ENCODE peak calls at places on chromosomes 3 and 15, in six cellular contexts. One of them, this sample, is unnamed.

GRCh38 chr15:39828374-39828931 is 45.8 kb upstream of the FSIP1 start:
- DNase-seq in mesenchymal stem cell: peak; percentile 76
- DNase-seq in H9: no peak
- DNase-seq in trophoblast cell: no peak
- DNase-seq in neuronal stem cell: no peak
- DNase-seq in IMR-90: peak; percentile 60
- DNase-seq in this sample: no peak

GRCh38 chr3:83513677-83514076 is 1445.1 kb upstream of the CADM2 start:
- DNase-seq in trophoblast cell: no peak
- DNase-seq in H9: no peak
- DNase-seq in neuronal stem cell: no peak
- DNase-seq in IMR-90: no peak
- DNase-seq in mesenchymal stem cell: no peak
- DNase-seq in this sample: no peak

GRCh38 chr3:101038393-101038792 is 45.2 kb upstream of the ABI3BP start:
- DNase-seq in mesenchymal stem cell: peak; percentile 7
- DNase-seq in neuronal stem cell: no peak
- DNase-seq in trophoblast cell: no peak
- DNase-seq in IMR-90: peak; percentile 43
- DNase-seq in H9: no peak
- DNase-seq in this sample: no peak

GRCh38 chr3:82410366-82410765 is 648.9 kb upstream of the GBE1 start:
- DNase-seq in H9: peak; percentile 32
- DNase-seq in trophoblast cell: no peak
- DNase-seq in neuronal stem cell: no peak
- DNase-seq in IMR-90: no peak
- DNase-seq in mesenchymal stem cell: no peak
- DNase-seq in this sample: no peak

GRCh38 chr3:38843898-38844297 is 27.9 kb upstream of the SCN10A start:
- DNase-seq in H9: no peak
- DNase-seq in IMR-90: peak; percentile 70
- DNase-seq in neuronal stem cell: peak; percentile 39
- DNase-seq in trophoblast cell: peak; percentile 40
- DNase-seq in mesenchymal stem cell: peak; percentile 69
- DNase-seq in this sample: no peak

GRCh38 chr3:174949523-174949922 is 90.4 kb downstream of the NAALADL2 start:
- DNase-seq in neuronal stem cell: no peak
- DNase-seq in trophoblast cell: peak; percentile 45
- DNase-seq in IMR-90: peak; percentile 97
- DNase-seq in H9: no peak
- DNase-seq in mesenchymal stem cell: peak; percentile 94
- DNase-seq in this sample: no peak

GRCh38 chr15:32919749-32920414 is 202.1 kb downstream of the GREM1 start:
- DNase-seq in H9: no peak
- DNase-seq in trophoblast cell: peak; percentile 7
- DNase-seq in IMR-90: peak; percentile 99
- DNase-seq in neuronal stem cell: no peak
- DNase-seq in mesenchymal stem cell: peak; percentile 60
- DNase-seq in this sample: no peak

GRCh38 chr15:86231864-86232801 is 152.5 kb downstream of the AGBL1 start:
- DNase-seq in trophoblast cell: peak; percentile 8
- DNase-seq in mesenchymal stem cell: peak; percentile 52
- DNase-seq in IMR-90: no peak
- DNase-seq in neuronal stem cell: peak; percentile 46
- DNase-seq in H9: peak; percentile 72
- DNase-seq in this sample: peak; percentile 66

GRCh38 chr3:140399853-140400252 is 278.0 kb upstream of the TRIM42 start:
- DNase-seq in IMR-90: no peak
- DNase-seq in mesenchymal stem cell: no peak
- DNase-seq in H9: no peak
- DNase-seq in neuronal stem cell: no peak
- DNase-seq in trophoblast cell: no peak
- DNase-seq in this sample: no peak

GRCh38 chr15:45642203-45642932 is 7.5 kb downstream of the SQOR start:
- DNase-seq in trophoblast cell: no peak
- DNase-seq in neuronal stem cell: no peak
- DNase-seq in H9: no peak
- DNase-seq in IMR-90: peak; percentile 89
- DNase-seq in mesenchymal stem cell: peak; percentile 27
- DNase-seq in this sample: no peak

GRCh38 chr3:87900061-87900460 is 158.7 kb downstream of the CGGBP1 start:
- DNase-seq in neuronal stem cell: no peak
- DNase-seq in H9: no peak
- DNase-seq in trophoblast cell: no peak
- DNase-seq in IMR-90: no peak
- DNase-seq in mesenchymal stem cell: no peak
- DNase-seq in this sample: no peak

GRCh38 chr3:173135059-173135458 is 6.0 kb downstream of the SPATA16 start:
- DNase-seq in H9: no peak
- DNase-seq in mesenchymal stem cell: no peak
- DNase-seq in neuronal stem cell: no peak
- DNase-seq in IMR-90: no peak
- DNase-seq in trophoblast cell: no peak
- DNase-seq in this sample: no peak

GRCh38 chr15:88238618-88239430 is 17.7 kb downstream of the NTRK3 start:
- DNase-seq in H9: no peak
- DNase-seq in neuronal stem cell: no peak
- DNase-seq in trophoblast cell: peak; percentile 76
- DNase-seq in mesenchymal stem cell: peak; percentile 62
- DNase-seq in IMR-90: peak; percentile 41
- DNase-seq in this sample: no peak

GRCh38 chr3:168847293-168847883 is 751.7 kb upstream of the GOLIM4 start:
- DNase-seq in mesenchymal stem cell: peak; percentile 47
- DNase-seq in H9: no peak
- DNase-seq in neuronal stem cell: peak; percentile 23
- DNase-seq in IMR-90: peak; percentile 57
- DNase-seq in trophoblast cell: peak; percentile 47
- DNase-seq in this sample: no peak

GRCh38 chr15:81254277-81255265 is 57.9 kb downstream of the IL16 start:
- DNase-seq in mesenchymal stem cell: no peak
- DNase-seq in H9: no peak
- DNase-seq in IMR-90: peak; percentile 59
- DNase-seq in neuronal stem cell: no peak
- DNase-seq in trophoblast cell: no peak
- DNase-seq in this sample: no peak

GRCh38 chr15:38028869-38029268 is 94.4 kb downstream of the TMCO5A start:
- DNase-seq in mesenchymal stem cell: no peak
- DNase-seq in trophoblast cell: no peak
- DNase-seq in neuronal stem cell: no peak
- DNase-seq in IMR-90: peak; percentile 61
- DNase-seq in H9: no peak
- DNase-seq in this sample: no peak

GRCh38 chr3:155785662-155786295 is 20.3 kb downstream of the C3orf33 start:
- DNase-seq in mesenchymal stem cell: no peak
- DNase-seq in H9: no peak
- DNase-seq in trophoblast cell: no peak
- DNase-seq in IMR-90: no peak
- DNase-seq in neuronal stem cell: no peak
- DNase-seq in this sample: no peak

GRCh38 chr15:73628976-73629854 is 4.0 kb downstream of the NPTN start:
- DNase-seq in H9: no peak
- DNase-seq in neuronal stem cell: no peak
- DNase-seq in IMR-90: no peak
- DNase-seq in trophoblast cell: peak; percentile 17
- DNase-seq in mesenchymal stem cell: peak; percentile 22
- DNase-seq in this sample: no peak

GRCh38 chr3:150300847-150301517 is 107.1 kb upstream of the TSC22D2 start:
- DNase-seq in trophoblast cell: peak; percentile 43
- DNase-seq in neuronal stem cell: no peak
- DNase-seq in IMR-90: peak; percentile 53
- DNase-seq in mesenchymal stem cell: peak; percentile 44
- DNase-seq in H9: no peak
- DNase-seq in this sample: no peak

GRCh38 chr3:9497821-9498565 is 55.6 kb downstream of the LHFPL4 start:
- DNase-seq in H9: no peak
- DNase-seq in IMR-90: peak; percentile 74
- DNase-seq in trophoblast cell: peak; percentile 68
- DNase-seq in neuronal stem cell: no peak
- DNase-seq in mesenchymal stem cell: peak; percentile 15
- DNase-seq in this sample: no peak

GRCh38 chr3:114624676-114625181 is 330.9 kb downstream of the TIGIT start:
- DNase-seq in neuronal stem cell: no peak
- DNase-seq in H9: peak; percentile 28
- DNase-seq in trophoblast cell: peak; percentile 36
- DNase-seq in IMR-90: peak; percentile 99
- DNase-seq in mesenchymal stem cell: peak; percentile 99
- DNase-seq in this sample: no peak

GRCh38 chr3:33602829-33603228 is 115.2 kb downstream of the CLASP2 start:
- DNase-seq in H9: no peak
- DNase-seq in trophoblast cell: no peak
- DNase-seq in IMR-90: no peak
- DNase-seq in mesenchymal stem cell: no peak
- DNase-seq in neuronal stem cell: no peak
- DNase-seq in this sample: no peak

GRCh38 chr15:75648156-75649000 is 666 bp downstream of the SNX33 start:
- DNase-seq in neuronal stem cell: peak; percentile 72
- DNase-seq in IMR-90: no peak
- DNase-seq in H9: peak; percentile 69
- DNase-seq in trophoblast cell: peak; percentile 35
- DNase-seq in mesenchymal stem cell: peak; percentile 74
- DNase-seq in this sample: no peak

GRCh38 chr15:96342611-96343528 is 12.4 kb downstream of the NR2F2 start:
- DNase-seq in H9: peak; percentile 40
- DNase-seq in trophoblast cell: no peak
- DNase-seq in mesenchymal stem cell: peak; percentile 56
- DNase-seq in IMR-90: no peak
- DNase-seq in neuronal stem cell: no peak
- DNase-seq in this sample: no peak

GRCh38 chr15:96344706-96345559 is 14.4 kb downstream of the NR2F2 start:
- DNase-seq in trophoblast cell: no peak
- DNase-seq in neuronal stem cell: no peak
- DNase-seq in mesenchymal stem cell: peak; percentile 50
- DNase-seq in H9: peak; percentile 36
- DNase-seq in IMR-90: no peak
- DNase-seq in this sample: peak; percentile 62

GRCh38 chr15:96344120-96344705 is 13.7 kb downstream of the NR2F2 start:
- DNase-seq in H9: no peak
- DNase-seq in IMR-90: no peak
- DNase-seq in neuronal stem cell: no peak
- DNase-seq in trophoblast cell: no peak
- DNase-seq in mesenchymal stem cell: no peak
- DNase-seq in this sample: no peak

GRCh38 chr15:96342143-96342466 is 11.6 kb downstream of the NR2F2 start:
- DNase-seq in trophoblast cell: no peak
- DNase-seq in mesenchymal stem cell: no peak
- DNase-seq in neuronal stem cell: no peak
- DNase-seq in H9: no peak
- DNase-seq in IMR-90: no peak
- DNase-seq in this sample: no peak

DNA sequence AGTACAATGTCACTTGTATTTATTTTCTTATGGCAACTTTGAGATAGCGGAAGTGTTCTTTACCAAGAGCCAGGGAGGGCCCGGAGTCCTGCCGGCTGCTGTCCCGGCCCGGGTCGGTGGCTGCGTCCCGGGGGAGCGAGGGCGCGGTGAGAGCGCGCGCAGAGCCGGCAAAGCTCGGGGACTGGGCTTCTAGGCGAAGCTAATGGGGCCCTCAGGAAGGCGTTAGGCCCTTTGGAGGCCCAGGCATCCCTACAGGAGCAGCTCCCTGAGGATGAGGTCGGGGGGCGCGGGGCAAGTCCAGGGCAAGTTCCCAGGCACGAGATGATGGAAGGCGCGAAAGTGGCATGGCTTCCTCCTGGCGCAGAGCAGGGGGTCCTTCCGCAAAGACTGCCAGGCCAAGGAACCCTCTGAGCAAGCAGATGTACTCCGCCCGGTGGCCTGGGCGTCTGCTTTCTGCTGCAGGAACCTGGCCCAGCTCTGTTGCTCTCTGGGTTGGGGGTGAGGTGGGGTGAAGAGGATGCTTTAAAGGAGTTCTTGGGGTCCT is 13.1 kb downstream of the NR2F2 start:
- DNase-seq in neuronal stem cell: no peak
- DNase-seq in mesenchymal stem cell: no peak
- DNase-seq in H9: peak; percentile 54
- DNase-seq in trophoblast cell: no peak
- DNase-seq in IMR-90: no peak
- DNase-seq in this sample: no peak
- H3K14ac ChIP-seq in neuronal stem cell: no peak overlapping the region
- H3K14ac ChIP-seq in mesenchymal stem cell: peak overlapping the region; percentile 77
- H3K14ac ChIP-seq in H9: no peak overlapping the region
- H3K14ac ChIP-seq in trophoblast cell: no peak overlapping the region
- H3K14ac ChIP-seq in IMR-90: peak overlapping the region; percentile 92
- H3K14ac ChIP-seq in this sample: no peak overlapping the region

GRCh38 chr3:96754128-96754527 is 60.3 kb upstream of the EPHA6 start:
- DNase-seq in IMR-90: no peak
- DNase-seq in neuronal stem cell: no peak
- DNase-seq in trophoblast cell: no peak
- DNase-seq in mesenchymal stem cell: no peak
- DNase-seq in H9: no peak
- DNase-seq in this sample: no peak
- H3K14ac ChIP-seq in IMR-90: no peak overlapping the region
- H3K14ac ChIP-seq in neuronal stem cell: no peak overlapping the region
- H3K14ac ChIP-seq in trophoblast cell: no peak overlapping the region
- H3K14ac ChIP-seq in mesenchymal stem cell: no peak overlapping the region
- H3K14ac ChIP-seq in H9: no peak overlapping the region
- H3K14ac ChIP-seq in this sample: no peak overlapping the region

GRCh38 chr3:129867506-129868124 is 25.9 kb downstream of the TMCC1 start:
- DNase-seq in H9: no peak
- DNase-seq in neuronal stem cell: no peak
- DNase-seq in IMR-90: peak; percentile 11
- DNase-seq in trophoblast cell: no peak
- DNase-seq in mesenchymal stem cell: no peak
- DNase-seq in this sample: no peak

GRCh38 chr3:129859272-129859671 is 34.2 kb downstream of the TMCC1 start:
- DNase-seq in IMR-90: no peak
- DNase-seq in neuronal stem cell: no peak
- DNase-seq in mesenchymal stem cell: no peak
- DNase-seq in trophoblast cell: no peak
- DNase-seq in H9: no peak
- DNase-seq in this sample: no peak

GRCh38 chr3:129868912-129869311 is 24.6 kb downstream of the TMCC1 start:
- DNase-seq in mesenchymal stem cell: no peak
- DNase-seq in H9: no peak
- DNase-seq in neuronal stem cell: no peak
- DNase-seq in IMR-90: no peak
- DNase-seq in trophoblast cell: no peak
- DNase-seq in this sample: no peak

DNA sequence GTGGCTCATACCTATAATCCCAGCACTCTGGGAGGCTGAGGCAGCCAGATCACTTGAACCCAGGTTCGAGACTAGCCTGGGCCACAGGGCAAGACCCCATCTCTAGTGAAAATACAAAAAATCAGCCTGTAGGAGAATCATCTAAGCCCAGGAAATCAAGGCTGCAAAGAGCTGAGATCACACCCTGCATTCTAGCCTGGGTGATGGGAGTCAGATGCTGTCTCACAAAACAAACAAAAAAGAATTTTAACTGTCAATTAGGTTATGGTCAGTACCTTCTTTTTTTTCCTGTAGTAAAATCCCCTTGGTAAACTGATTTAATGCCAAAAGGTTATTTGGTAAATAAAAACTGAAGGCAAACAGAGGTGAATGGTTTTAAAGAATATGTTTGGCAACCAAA is 29.0 kb downstream of the TMCC1 start:
- DNase-seq in neuronal stem cell: no peak
- DNase-seq in H9: no peak
- DNase-seq in IMR-90: no peak
- DNase-seq in trophoblast cell: no peak
- DNase-seq in mesenchymal stem cell: no peak
- DNase-seq in this sample: no peak
- H3K14ac ChIP-seq in neuronal stem cell: no peak overlapping the region
- H3K14ac ChIP-seq in H9: no peak overlapping the region
- H3K14ac ChIP-seq in IMR-90: no peak overlapping the region
- H3K14ac ChIP-seq in trophoblast cell: no peak overlapping the region
- H3K14ac ChIP-seq in mesenchymal stem cell: no peak overlapping the region
- H3K14ac ChIP-seq in this sample: no peak overlapping the region

GRCh38 chr15:51736646-51737537 is 563 bp downstream of the LYSMD2 start:
- DNase-seq in IMR-90: no peak
- DNase-seq in mesenchymal stem cell: peak; percentile 37
- DNase-seq in trophoblast cell: peak; percentile 54
- DNase-seq in H9: peak; percentile 60
- DNase-seq in neuronal stem cell: no peak
- DNase-seq in this sample: peak; percentile 68
- H3K14ac ChIP-seq in IMR-90: peak overlapping the region; percentile 47
- H3K14ac ChIP-seq in mesenchymal stem cell: no peak overlapping the region
- H3K14ac ChIP-seq in trophoblast cell: peak overlapping the region; percentile 12
- H3K14ac ChIP-seq in H9: peak overlapping the region; percentile 92
- H3K14ac ChIP-seq in neuronal stem cell: no peak overlapping the region
- H3K14ac ChIP-seq in this sample: no peak overlapping the region

This sample was measured in H1.